ENCODE peak calls at places on chromosomes 11 and 22, in seven cellular contexts. M, D, Z, F, H, J and E are unnamed samples.
A peak's percentile ranks its signal among the peaks of the same experiment; 100 is the strongest.

GRCh38 chr11:66889974-66890373 is 33.1 kb downstream of the LRFN4 start:
- DNase-seq in M (no peak), H (no peak), J (no peak), Z (no peak), F (no peak), D (no peak), E (no peak)

GRCh38 chr22:40534379-40535188 is 101.9 kb downstream of the MRTFA start:
- DNase-seq in H (no peak), F (no peak), J (peak; percentile 54), Z (no peak), D (peak; percentile 67), M (peak; percentile 26), E (peak; percentile 34)

GRCh38 chr22:30743257-30744020 is 48.8 kb downstream of the OSBP2 start:
- DNase-seq in Z (no peak), F (no peak), J (peak; percentile 86), M (no peak), D (no peak), H (no peak), E (no peak)

GRCh38 chr11:125263268-125263790 is 98.8 kb downstream of the PKNOX2 start:
- DNase-seq in J (peak; percentile 51), Z (peak; percentile 44), F (peak; percentile 12), H (peak; percentile 51), D (peak; percentile 99), M (peak; percentile 92), E (no peak)

GRCh38 chr11:44638032-44638431 is 72.6 kb downstream of the CD82 start:
- DNase-seq in F (no peak), Z (no peak), D (no peak), J (peak; percentile 31), H (no peak), M (no peak), E (no peak)

GRCh38 chr22:27648853-27649252 is 152.7 kb downstream of the MN1 start:
- DNase-seq in Z (no peak), F (no peak), J (no peak), H (no peak), M (no peak), D (no peak), E (no peak)

GRCh38 chr11:19935507-19935906 is 222.9 kb downstream of the NAV2 start:
- DNase-seq in F (no peak), H (no peak), M (no peak), J (peak; percentile 68), D (peak; percentile 96), Z (no peak), E (no peak)

GRCh38 chr11:61378713-61379313 is 13.6 kb upstream of the TMEM216 start:
- DNase-seq in H (no peak), J (no peak), D (peak; percentile 90), F (no peak), M (peak; percentile 87), Z (no peak), E (no peak)

GRCh38 chr11:74735566-74735965 is 4.3 kb upstream of the CHRDL2 start:
- DNase-seq in Z (no peak), H (no peak), J (no peak), D (no peak), F (no peak), M (no peak), E (no peak)

GRCh38 chr11:57223601-57224000 is 13.4 kb downstream of the APLNR start:
- DNase-seq in H (no peak), F (no peak), M (peak; percentile 8), J (no peak), D (peak; percentile 56), Z (no peak), E (no peak)